ENCODE peak calls at places on chromosomes 4 and X, in five cellular contexts. V is body of pancreas; F is CD4-positive, alpha-beta memory T cell; R is PC-9; U is colonic mucosa. B is an unnamed sample.

GRCh38 chr4:76187152-76187551 is 26.5 kb downstream of the SCARB2 start:
- DNase-seq in R (no peak), V (no peak), F (no peak), U (no peak), B (no peak)

GRCh38 chr4:58732973-58733372 is 1622.8 kb upstream of the IGFBP7 start:
- DNase-seq in U (no peak), V (no peak), F (no peak), R (no peak), B (no peak)

GRCh38 chrX:2351999-2352995 is 148.5 kb downstream of the DHRSX start:
- DNase-seq in U (no peak), F (no peak), R (peak; percentile 42), V (no peak), B (no peak)

GRCh38 chr4:54660145-54660535 is 2.4 kb downstream of the KIT start:
- DNase-seq in U (no peak), F (no peak), V (no peak), R (no peak), B (no peak)

GRCh38 chr4:109406337-109406931 is 27.2 kb upstream of the SEC24B start:
- DNase-seq in V (no peak), F (peak; percentile 45), U (peak; percentile 27), R (peak; percentile 4), B (peak; percentile 34)

GRCh38 chr4:122329876-122330595 is 48.8 kb upstream of the ADAD1 start:
- DNase-seq in V (no peak), U (no peak), F (no peak), R (no peak), B (no peak)

GRCh38 chr4:1927675-1928074 is 56.5 kb downstream of the NSD2 start:
- DNase-seq in R (no peak), U (no peak), F (no peak), V (no peak), B (no peak)

GRCh38 chrX:58025979-58026378 is 115.7 kb upstream of the ZXDA start:
- DNase-seq in R (peak; percentile 8), U (peak; percentile 39), F (peak; percentile 33), V (peak; percentile 30), B (peak; percentile 4)

GRCh38 chrX:131816551-131817136 is 206.5 kb upstream of the STK26 start:
- DNase-seq in R (peak; percentile 23), F (peak; percentile 92), U (peak; percentile 93), V (peak; percentile 89), B (peak; percentile 7)

DNA sequence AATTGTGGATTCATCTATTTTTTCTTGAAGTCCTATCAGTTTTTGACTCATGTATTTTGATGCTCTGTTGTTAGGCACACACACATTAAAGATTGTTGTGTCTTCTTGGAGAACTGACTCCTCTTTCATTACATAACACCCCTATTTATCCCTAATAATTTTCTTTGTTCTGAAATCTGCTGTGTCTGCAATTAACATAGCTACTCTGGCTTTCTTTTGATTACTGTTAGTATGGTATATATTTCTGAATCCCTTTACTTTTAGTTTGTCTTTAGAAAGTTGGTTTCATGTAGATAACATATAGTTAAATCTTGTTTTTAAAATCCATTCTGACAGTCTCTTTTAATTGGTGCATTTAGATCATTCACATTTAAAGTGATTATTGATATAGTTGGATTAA is 5.1 kb upstream of the PJA1 start:
- DNase-seq in R (no peak), U (no peak), F (no peak), V (no peak), B (no peak)
- H3K27ac ChIP-seq in R (no peak overlapping the region), U (no peak overlapping the region), F (no peak overlapping the region), V (no peak overlapping the region), B (no peak overlapping the region)

GRCh38 chrX:10174051-10174450 is 17.3 kb downstream of the CLCN4 start:
- DNase-seq in R (no peak), U (no peak), V (no peak), F (no peak), B (no peak)
- H3K27ac ChIP-seq in R (no peak overlapping the region), U (no peak overlapping the region), V (no peak overlapping the region), F (no peak overlapping the region), B (peak overlapping the region; percentile 19)

GRCh38 chr4:38948551-38948950 is 80.9 kb downstream of the FAM114A1 start:
- DNase-seq in V (peak; percentile 16), F (no peak), U (no peak), R (peak; percentile 38), B (no peak)
- H3K27ac ChIP-seq in V (no peak overlapping the region), F (no peak overlapping the region), U (peak overlapping the region; percentile 24), R (peak overlapping the region; percentile 75), B (peak overlapping the region; percentile 34)

DNA sequence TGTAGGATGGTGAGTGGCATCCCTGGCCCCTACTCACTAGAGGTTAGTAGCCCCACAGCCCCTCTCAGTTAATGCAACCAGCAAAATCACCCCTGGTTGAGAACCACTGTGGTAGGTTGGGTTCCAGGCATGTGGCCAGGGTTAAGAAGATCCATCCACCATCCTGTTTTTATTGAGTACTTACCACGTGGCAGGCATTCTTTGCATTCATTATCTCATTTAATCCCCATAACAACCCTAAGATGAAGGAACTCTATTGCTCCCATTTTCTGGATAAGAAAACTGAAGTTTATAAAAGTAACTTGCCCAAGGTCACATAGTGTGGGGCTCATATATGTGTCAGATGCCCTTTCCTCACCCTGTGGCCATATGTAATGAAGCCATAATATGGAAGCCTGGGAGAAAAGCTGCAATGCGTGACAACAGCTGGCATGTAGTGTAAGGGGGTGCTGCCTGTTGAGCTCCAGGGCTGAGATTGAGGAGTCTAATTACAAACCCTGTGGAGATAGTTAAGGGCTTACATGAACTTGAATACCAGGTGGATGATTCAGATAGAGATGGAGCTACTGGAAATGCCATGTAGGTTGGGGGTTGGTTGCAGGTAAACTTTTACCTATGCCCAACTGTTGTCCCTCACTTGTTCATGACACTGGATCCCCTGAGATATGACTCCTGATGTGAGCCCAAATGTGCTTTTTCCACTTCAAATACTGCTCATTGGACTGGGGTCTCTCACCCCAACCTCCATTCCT is 100.2 kb upstream of the PGRMC2 start:
- DNase-seq in V (no peak), R (peak; percentile 39), U (no peak), F (no peak), B (no peak)
- H3K27ac ChIP-seq in V (peak overlapping the region; percentile 88), R (peak overlapping the region; percentile 63), U (peak overlapping the region; percentile 41), F (no peak overlapping the region), B (peak overlapping the region; percentile 73)

GRCh38 chr4:89746377-89746776 is 90.6 kb downstream of the SNCA start:
- DNase-seq in V (no peak), U (no peak), R (no peak), F (no peak), B (no peak)
- H3K27ac ChIP-seq in V (no peak overlapping the region), U (no peak overlapping the region), R (no peak overlapping the region), F (no peak overlapping the region), B (no peak overlapping the region)

GRCh38 chr4:41060352-41061318 is 153.7 kb downstream of the APBB2 start:
- DNase-seq in U (no peak), F (no peak), R (no peak), V (no peak), B (peak; percentile 9)

GRCh38 chr4:41061482-41062185 is 152.7 kb downstream of the APBB2 start:
- DNase-seq in U (no peak), R (no peak), V (no peak), F (no peak), B (no peak)

GRCh38 chr4:41057456-41057855 is 156.9 kb downstream of the APBB2 start:
- DNase-seq in F (no peak), R (peak; percentile 6), U (no peak), V (no peak), B (no peak)

GRCh38 chr4:41058426-41058825 is 155.9 kb downstream of the APBB2 start:
- DNase-seq in R (no peak), V (no peak), U (no peak), F (no peak), B (no peak)
- H3K27ac ChIP-seq in R (no peak overlapping the region), V (no peak overlapping the region), U (no peak overlapping the region), F (no peak overlapping the region), B (no peak overlapping the region)

GRCh38 chr4:52842788-52843187 is 19.3 kb upstream of the RASL11B start:
- DNase-seq in V (no peak), F (no peak), U (no peak), R (no peak), B (no peak)

GRCh38 chr4:52843958-52844357 is 18.2 kb upstream of the RASL11B start:
- DNase-seq in F (no peak), R (no peak), U (no peak), V (no peak), B (no peak)

GRCh38 chr4:52844596-52844995 is 17.5 kb upstream of the RASL11B start:
- DNase-seq in R (no peak), U (no peak), V (no peak), F (no peak), B (no peak)

GRCh38 chr4:52841707-52842456 is 20.2 kb upstream of the RASL11B start:
- DNase-seq in V (no peak), U (no peak), F (no peak), R (no peak), B (no peak)

DNA sequence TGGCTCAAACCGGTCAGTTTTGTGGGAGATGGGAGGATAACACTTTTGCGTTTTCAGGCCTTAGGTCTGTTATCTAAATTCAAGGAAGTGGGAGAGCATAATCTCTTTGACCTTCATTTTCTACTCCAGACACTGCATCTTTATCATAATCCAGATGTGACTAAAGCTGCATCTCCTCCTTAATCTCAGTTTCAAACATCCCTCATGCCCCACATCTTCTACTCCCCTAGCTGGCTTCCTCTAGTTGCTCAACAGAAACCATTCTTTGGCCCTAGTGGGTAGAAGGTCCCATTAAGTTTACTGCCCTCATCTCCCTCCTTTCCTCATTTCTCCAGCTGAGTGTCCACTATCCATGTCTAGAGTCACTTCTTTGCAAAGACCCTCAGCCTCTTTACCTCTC is 18.8 kb upstream of the RASL11B start:
- DNase-seq in V (no peak), F (no peak), U (no peak), R (no peak), B (no peak)
- H3K27ac ChIP-seq in V (no peak overlapping the region), F (no peak overlapping the region), U (no peak overlapping the region), R (no peak overlapping the region), B (no peak overlapping the region)

GRCh38 chr4:111494471-111494870 is 650.8 kb upstream of the FAM241A start:
- DNase-seq in F (no peak), U (no peak), V (no peak), R (no peak), B (no peak)
- H3K27ac ChIP-seq in F (no peak overlapping the region), U (no peak overlapping the region), V (no peak overlapping the region), R (no peak overlapping the region), B (no peak overlapping the region)

GRCh38 chr4:103137446-103137827 is 37.8 kb upstream of the BDH2 start:
- DNase-seq in V (no peak), R (peak; percentile 5), F (no peak), U (no peak), B (no peak)
- H3K27ac ChIP-seq in V (no peak overlapping the region), R (peak overlapping the region; percentile 73), F (no peak overlapping the region), U (no peak overlapping the region), B (no peak overlapping the region)